ENCODE peak calls at places on chromosomes 5 and 9, in ten cellular contexts. C is AG04449; Z is AG08396; K is tibial artery; F is sigmoid colon; X is stimulated activated CD8-positive, alpha-beta memory T cell treated with anti-CD3 and anti-CD28 coated beads, Interleukin-12 subunit alpha, Interleukin-12 subunit beta, amount 100 ng/mL, for 4 hours; D is C1 segment of cervical spinal cord; L is cardiac fibroblast; V is hepatic stellate cell; Y is Peyer's patch. G is an unnamed sample.

GRCh38 chr5:149682532-149683076 is 47.5 kb upstream of the PPARGC1B start:
- DNase-seq in V (no peak), Z (no peak), X (no peak), C (no peak), L (no peak), K (no peak), Y (no peak), D (no peak), F (no peak), G (no peak)

GRCh38 chr5:5239191-5239590 is 99.1 kb downstream of the ADAMTS16 start:
- DNase-seq in Y (no peak), K (no peak), V (no peak), X (no peak), L (no peak), F (no peak), C (no peak), D (no peak), Z (no peak), G (no peak)

GRCh38 chr9:16627967-16628366 is 242.5 kb downstream of the BNC2 start:
- DNase-seq in K (peak), L (peak), F (peak), D (no peak), Y (no peak), Z (peak), V (peak), C (peak), X (no peak), G (peak)

GRCh38 chr5:67971223-67971830 is 244.2 kb upstream of the PIK3R1 start:
- DNase-seq in C (no peak), Z (peak), L (peak), F (peak), D (no peak), K (peak), V (no peak), X (no peak), Y (no peak), G (peak)

GRCh38 chr9:111036946-111037743 is 1.1 kb downstream of the LPAR1 start:
- DNase-seq in D (peak), X (no peak), F (no peak), Z (no peak), Y (no peak), V (no peak), K (peak), L (peak), C (no peak), G (peak)

GRCh38 chr5:72129730-72130129 is 22.5 kb downstream of the MAP1B start:
- DNase-seq in X (no peak), Y (no peak), C (no peak), V (no peak), F (no peak), D (no peak), K (no peak), L (no peak), Z (no peak), G (no peak)

GRCh38 chr9:127684576-127684975 is 22.2 kb upstream of the CFAP157 start:
- DNase-seq in C (no peak), L (peak), K (no peak), V (peak), D (no peak), X (no peak), Z (peak), F (no peak), Y (no peak), G (peak)

GRCh38 chr5:124438390-124439380 is 307.8 kb downstream of the ZNF608 start:
- DNase-seq in Z (no peak), K (no peak), L (no peak), D (peak), C (no peak), V (no peak), Y (no peak), X (no peak), F (no peak), G (no peak)

GRCh38 chr9:113541019-113541900 is 77.7 kb downstream of the RGS3 start:
- DNase-seq in F (peak), D (peak), L (peak), C (no peak), Z (peak), K (peak), Y (no peak), V (peak), X (no peak), G (peak)

GRCh38 chr5:16983972-16984371 is 47.9 kb upstream of the MYO10 start:
- DNase-seq in L (no peak), Y (no peak), V (no peak), F (no peak), X (no peak), D (no peak), K (no peak), Z (no peak), C (no peak), G (no peak)

GRCh38 chr5:146877178-146877681 is 1.3 kb downstream of the PPP2R2B start:
- DNase-seq in L (no peak), D (no peak), F (no peak), K (no peak), Z (no peak), C (no peak), V (no peak), X (no peak), Y (no peak), G (no peak)

GRCh38 chr9:136996361-136997281 is at the start of gene CLIC3:
- DNase-seq in Z (peak), V (no peak), C (no peak), L (no peak), F (no peak), X (peak), K (no peak), D (no peak), Y (peak), G (peak)

GRCh38 chr9:89528131-89528530 is 30.2 kb upstream of the SEMA4D start:
- DNase-seq in V (no peak), Y (no peak), F (no peak), K (no peak), D (no peak), X (no peak), Z (no peak), L (no peak), C (no peak), G (no peak)

GRCh38 chr9:110076894-110077725 is 130.8 kb downstream of the C9orf152 start:
- DNase-seq in X (no peak), L (peak), V (peak), C (no peak), Z (peak), Y (no peak), F (no peak), D (no peak), K (no peak), G (peak)

GRCh38 chr5:68011801-68012200 is 203.8 kb upstream of the PIK3R1 start:
- DNase-seq in V (no peak), D (no peak), L (peak), Y (no peak), Z (no peak), X (no peak), C (no peak), K (no peak), F (no peak), G (peak)

GRCh38 chr5:38738898-38739743 is 106.7 kb upstream of the OSMR start:
- DNase-seq in V (no peak), Y (no peak), F (no peak), C (no peak), D (no peak), Z (no peak), X (no peak), L (peak), K (no peak), G (no peak)

GRCh38 chr9:128027166-128027539 is 40.0 kb downstream of the NAIF1 start:
- DNase-seq in X (no peak), V (no peak), F (no peak), D (no peak), L (peak), K (no peak), Z (no peak), Y (no peak), C (no peak), G (peak)

GRCh38 chr9:118836891-118837290 is 532.3 kb downstream of the BRINP1 start:
- DNase-seq in K (no peak), X (no peak), V (no peak), Z (no peak), L (no peak), C (no peak), Y (no peak), F (no peak), D (no peak), G (no peak)

GRCh38 chr5:43335681-43336080 is 22.5 kb upstream of the HMGCS1 start:
- DNase-seq in Y (no peak), X (no peak), C (no peak), F (no peak), K (no peak), D (no peak), L (no peak), V (no peak), Z (no peak), G (no peak)

GRCh38 chr5:159469496-159470370 is 139.4 kb upstream of the IL12B start:
- DNase-seq in D (no peak), V (no peak), C (no peak), L (no peak), Y (no peak), X (no peak), K (no peak), F (no peak), Z (no peak), G (no peak)

GRCh38 chr9:117672397-117672796 is 31.8 kb upstream of the TLR4 start:
- DNase-seq in C (no peak), V (peak), D (no peak), K (no peak), Y (no peak), Z (no peak), L (peak), X (no peak), F (no peak), G (no peak)